ENCODE peak calls at places on chromosomes 11 and 22, in seven cellular contexts. One of them, this sample, is unnamed.
A peak's percentile ranks its signal among the peaks of the same experiment; 100 is the strongest.

GRCh38 chr11:77854838-77855237 is 33.9 kb downstream of the AAMDC start:
- DNase-seq in HCT116: no peak
- DNase-seq in PC-9: no peak
- DNase-seq in CD4-positive, alpha-beta memory T cell: no peak
- DNase-seq in left ventricle myocardium inferior: no peak
- DNase-seq in aorta: no peak
- DNase-seq in psoas muscle: no peak
- DNase-seq in this sample: no peak

GRCh38 chr11:119284344-119285157 is 32.4 kb downstream of the MCAM start:
- DNase-seq in aorta: no peak
- DNase-seq in PC-9: peak; percentile 52
- DNase-seq in left ventricle myocardium inferior: no peak
- DNase-seq in HCT116: peak; percentile 32
- DNase-seq in psoas muscle: no peak
- DNase-seq in CD4-positive, alpha-beta memory T cell: no peak
- DNase-seq in this sample: no peak

GRCh38 chr11:121321614-121322243 is 29.2 kb downstream of the SC5D start:
- DNase-seq in left ventricle myocardium inferior: no peak
- DNase-seq in CD4-positive, alpha-beta memory T cell: no peak
- DNase-seq in psoas muscle: no peak
- DNase-seq in PC-9: no peak
- DNase-seq in HCT116: peak; percentile 12
- DNase-seq in aorta: no peak
- DNase-seq in this sample: no peak

GRCh38 chr11:59413646-59414045 is 12.6 kb downstream of the OR5A2 start:
- DNase-seq in psoas muscle: no peak
- DNase-seq in HCT116: no peak
- DNase-seq in aorta: no peak
- DNase-seq in PC-9: no peak
- DNase-seq in left ventricle myocardium inferior: no peak
- DNase-seq in CD4-positive, alpha-beta memory T cell: no peak
- DNase-seq in this sample: no peak

GRCh38 chr11:73308963-73309960 is 1.2 kb downstream of the ARHGEF17 start:
- DNase-seq in HCT116: peak; percentile 55
- DNase-seq in left ventricle myocardium inferior: peak; percentile 92
- DNase-seq in CD4-positive, alpha-beta memory T cell: no peak
- DNase-seq in aorta: peak; percentile 96
- DNase-seq in PC-9: peak; percentile 92
- DNase-seq in psoas muscle: peak; percentile 91
- DNase-seq in this sample: no peak

GRCh38 chr11:128180446-128181089 is 406.8 kb downstream of the ETS1 start:
- DNase-seq in psoas muscle: no peak
- DNase-seq in HCT116: no peak
- DNase-seq in aorta: no peak
- DNase-seq in left ventricle myocardium inferior: no peak
- DNase-seq in PC-9: peak; percentile 57
- DNase-seq in CD4-positive, alpha-beta memory T cell: no peak
- DNase-seq in this sample: no peak

GRCh38 chr22:37145415-37146385 is 4.0 kb downstream of the IL2RB start:
- DNase-seq in aorta: no peak
- DNase-seq in CD4-positive, alpha-beta memory T cell: peak; percentile 36
- DNase-seq in PC-9: no peak
- DNase-seq in HCT116: no peak
- DNase-seq in psoas muscle: no peak
- DNase-seq in left ventricle myocardium inferior: no peak
- DNase-seq in this sample: no peak

GRCh38 chr11:5154657-5155056 is at the start of gene OR52A1:
- DNase-seq in psoas muscle: no peak
- DNase-seq in PC-9: no peak
- DNase-seq in HCT116: no peak
- DNase-seq in CD4-positive, alpha-beta memory T cell: no peak
- DNase-seq in left ventricle myocardium inferior: no peak
- DNase-seq in aorta: no peak
- DNase-seq in this sample: no peak

GRCh38 chr11:16981651-16982194 is 32.5 kb downstream of the PLEKHA7 start:
- DNase-seq in PC-9: peak; percentile 93
- DNase-seq in CD4-positive, alpha-beta memory T cell: no peak
- DNase-seq in left ventricle myocardium inferior: no peak
- DNase-seq in HCT116: peak; percentile 28
- DNase-seq in psoas muscle: no peak
- DNase-seq in aorta: no peak
- DNase-seq in this sample: no peak

GRCh38 chr11:116650052-116650451 is 122.7 kb downstream of the BUD13 start:
- DNase-seq in PC-9: no peak
- DNase-seq in psoas muscle: no peak
- DNase-seq in HCT116: no peak
- DNase-seq in CD4-positive, alpha-beta memory T cell: no peak
- DNase-seq in aorta: no peak
- DNase-seq in left ventricle myocardium inferior: no peak
- DNase-seq in this sample: no peak

GRCh38 chr11:106827687-106828086 is 190.6 kb downstream of the GUCY1A2 start:
- DNase-seq in psoas muscle: peak; percentile 9
- DNase-seq in aorta: no peak
- DNase-seq in HCT116: no peak
- DNase-seq in CD4-positive, alpha-beta memory T cell: peak; percentile 17
- DNase-seq in left ventricle myocardium inferior: no peak
- DNase-seq in PC-9: no peak
- DNase-seq in this sample: no peak

GRCh38 chr22:42078469-42079318 is 806 bp upstream of the SMDT1 start:
- DNase-seq in psoas muscle: no peak
- DNase-seq in CD4-positive, alpha-beta memory T cell: no peak
- DNase-seq in aorta: no peak
- DNase-seq in HCT116: no peak
- DNase-seq in PC-9: no peak
- DNase-seq in left ventricle myocardium inferior: no peak
- DNase-seq in this sample: no peak

GRCh38 chr22:21455334-21456089 is 11.7 kb upstream of the TMEM191C start:
- DNase-seq in PC-9: no peak
- DNase-seq in aorta: no peak
- DNase-seq in left ventricle myocardium inferior: no peak
- DNase-seq in psoas muscle: peak; percentile 4
- DNase-seq in HCT116: no peak
- DNase-seq in CD4-positive, alpha-beta memory T cell: no peak
- DNase-seq in this sample: peak; percentile 2

GRCh38 chr22:47192106-47192650 is 429.7 kb downstream of the TBC1D22A start:
- DNase-seq in CD4-positive, alpha-beta memory T cell: no peak
- DNase-seq in aorta: no peak
- DNase-seq in left ventricle myocardium inferior: no peak
- DNase-seq in PC-9: no peak
- DNase-seq in psoas muscle: no peak
- DNase-seq in HCT116: no peak
- DNase-seq in this sample: no peak

GRCh38 chr22:33563568-33563967 is 356.7 kb downstream of the LARGE1 start:
- DNase-seq in CD4-positive, alpha-beta memory T cell: no peak
- DNase-seq in PC-9: no peak
- DNase-seq in HCT116: no peak
- DNase-seq in psoas muscle: no peak
- DNase-seq in aorta: no peak
- DNase-seq in left ventricle myocardium inferior: no peak
- DNase-seq in this sample: no peak

GRCh38 chr11:123316003-123316402 is 114.1 kb upstream of the GRAMD1B start:
- DNase-seq in HCT116: no peak
- DNase-seq in left ventricle myocardium inferior: no peak
- DNase-seq in aorta: no peak
- DNase-seq in PC-9: no peak
- DNase-seq in CD4-positive, alpha-beta memory T cell: no peak
- DNase-seq in psoas muscle: no peak
- DNase-seq in this sample: no peak

GRCh38 chr11:97948793-97949192 is 1072.0 kb upstream of the CNTN5 start:
- DNase-seq in psoas muscle: no peak
- DNase-seq in aorta: no peak
- DNase-seq in HCT116: no peak
- DNase-seq in left ventricle myocardium inferior: no peak
- DNase-seq in CD4-positive, alpha-beta memory T cell: no peak
- DNase-seq in PC-9: no peak
- DNase-seq in this sample: no peak

DNA sequence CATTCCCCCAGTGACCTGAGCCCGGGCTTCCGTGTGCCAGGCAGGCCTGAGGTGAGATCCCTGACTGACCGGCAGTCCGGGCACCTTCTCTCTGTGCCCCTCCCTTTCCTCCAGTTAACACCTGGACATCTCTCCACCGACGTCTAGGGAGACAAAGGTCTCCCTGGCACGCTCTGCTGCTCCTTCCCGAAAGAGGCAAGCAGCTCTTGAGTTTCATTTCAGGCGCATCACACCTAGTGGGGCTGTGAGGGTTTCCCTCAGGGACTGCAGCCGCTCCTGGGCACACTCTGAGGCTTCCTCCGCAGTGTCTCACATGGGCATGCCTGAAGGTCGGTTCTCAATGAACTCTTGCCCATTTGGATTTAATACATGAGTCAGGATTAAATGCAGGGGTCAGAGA is 322.7 kb downstream of the CTTN start:
- DNase-seq in HCT116: no peak
- DNase-seq in PC-9: no peak
- DNase-seq in CD4-positive, alpha-beta memory T cell: no peak
- DNase-seq in aorta: no peak
- DNase-seq in left ventricle myocardium inferior: no peak
- DNase-seq in psoas muscle: no peak
- DNase-seq in this sample: no peak
- H3K9me3 ChIP-seq in HCT116: no peaks in the 10 kb centered on the region
- H3K9me3 ChIP-seq in PC-9: no peaks in the 10 kb centered on the region
- H3K9me3 ChIP-seq in CD4-positive, alpha-beta memory T cell: no peaks in the 10 kb centered on the region
- H3K9me3 ChIP-seq in aorta: no peaks in the 10 kb centered on the region
- H3K9me3 ChIP-seq in left ventricle myocardium inferior: no peaks in the 10 kb centered on the region
- H3K9me3 ChIP-seq in psoas muscle: no peaks in the 10 kb centered on the region
- H3K9me3 ChIP-seq in this sample: no peaks in the 10 kb centered on the region

GRCh38 chr11:870418-870817 is 27.8 kb downstream of the TSPAN4 start:
- DNase-seq in left ventricle myocardium inferior: no peak
- DNase-seq in HCT116: no peak
- DNase-seq in PC-9: no peak
- DNase-seq in aorta: no peak
- DNase-seq in CD4-positive, alpha-beta memory T cell: no peak
- DNase-seq in psoas muscle: no peak
- DNase-seq in this sample: no peak

GRCh38 chr11:871472-871871 is 28.8 kb downstream of the TSPAN4 start:
- DNase-seq in PC-9: no peak
- DNase-seq in HCT116: no peak
- DNase-seq in aorta: no peak
- DNase-seq in psoas muscle: no peak
- DNase-seq in left ventricle myocardium inferior: no peak
- DNase-seq in CD4-positive, alpha-beta memory T cell: no peak
- DNase-seq in this sample: no peak

GRCh38 chr11:868802-869201 is 26.1 kb downstream of the TSPAN4 start:
- DNase-seq in CD4-positive, alpha-beta memory T cell: no peak
- DNase-seq in left ventricle myocardium inferior: no peak
- DNase-seq in psoas muscle: no peak
- DNase-seq in PC-9: no peak
- DNase-seq in aorta: no peak
- DNase-seq in HCT116: no peak
- DNase-seq in this sample: no peak

GRCh38 chr11:869399-870126 is 26.9 kb downstream of the TSPAN4 start:
- DNase-seq in HCT116: no peak
- DNase-seq in aorta: no peak
- DNase-seq in CD4-positive, alpha-beta memory T cell: no peak
- DNase-seq in psoas muscle: no peak
- DNase-seq in left ventricle myocardium inferior: no peak
- DNase-seq in PC-9: no peak
- DNase-seq in this sample: no peak

DNA sequence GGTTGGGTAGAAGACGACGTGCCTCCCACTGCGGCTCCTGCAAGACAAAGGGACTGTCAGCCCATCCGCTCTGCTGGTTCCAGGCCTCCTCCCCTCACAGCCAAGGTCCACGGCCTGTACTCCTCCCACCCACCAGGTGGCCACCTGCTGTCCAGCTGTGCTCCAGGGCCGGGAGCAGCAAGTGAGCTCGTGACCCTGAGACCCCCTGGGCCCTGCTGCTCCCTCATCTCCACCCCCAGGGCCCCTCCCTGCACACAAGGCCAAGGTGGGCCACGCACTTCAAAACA is 27.4 kb downstream of the TSPAN4 start:
- DNase-seq in aorta: no peak
- DNase-seq in CD4-positive, alpha-beta memory T cell: no peak
- DNase-seq in left ventricle myocardium inferior: no peak
- DNase-seq in PC-9: no peak
- DNase-seq in psoas muscle: no peak
- DNase-seq in HCT116: no peak
- DNase-seq in this sample: no peak
- H3K9me3 ChIP-seq in aorta: no peaks in the 10 kb centered on the region
- H3K9me3 ChIP-seq in CD4-positive, alpha-beta memory T cell: no peaks in the 10 kb centered on the region
- H3K9me3 ChIP-seq in left ventricle myocardium inferior: no peaks in the 10 kb centered on the region
- H3K9me3 ChIP-seq in PC-9: no peaks in the 10 kb centered on the region
- H3K9me3 ChIP-seq in psoas muscle: no peaks in the 10 kb centered on the region
- H3K9me3 ChIP-seq in HCT116: no peaks in the 10 kb centered on the region
- H3K9me3 ChIP-seq in this sample: no peaks in the 10 kb centered on the region

DNA sequence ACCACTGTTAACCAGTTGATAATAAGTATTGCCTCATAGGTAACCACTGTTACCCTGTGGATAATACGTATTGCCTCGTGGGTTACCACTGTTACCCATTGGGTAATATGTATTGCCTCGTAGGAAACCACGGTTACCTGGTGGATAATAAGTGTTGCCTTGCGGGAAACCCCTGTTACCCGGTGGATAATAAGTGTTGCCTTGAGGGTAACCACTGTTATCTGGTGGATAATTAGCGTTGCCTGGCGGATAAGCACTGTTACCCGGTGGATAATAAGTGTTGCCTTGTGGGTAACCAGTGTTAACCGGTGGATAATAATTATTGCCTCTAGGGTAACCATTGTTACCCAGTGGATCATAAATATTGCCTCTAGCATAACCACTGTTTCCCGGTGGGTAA is 27.3 kb upstream of the NXPE4 start:
- DNase-seq in left ventricle myocardium inferior: no peak
- DNase-seq in psoas muscle: no peak
- DNase-seq in aorta: no peak
- DNase-seq in PC-9: no peak
- DNase-seq in HCT116: no peak
- DNase-seq in CD4-positive, alpha-beta memory T cell: no peak
- DNase-seq in this sample: no peak
- H3K9me3 ChIP-seq in left ventricle myocardium inferior: peaks cover 12% of the 10 kb centered on the region
- H3K9me3 ChIP-seq in psoas muscle: peaks cover 7% of the 10 kb centered on the region
- H3K9me3 ChIP-seq in aorta: peaks cover 2% of the 10 kb centered on the region
- H3K9me3 ChIP-seq in PC-9: no peaks in the 10 kb centered on the region
- H3K9me3 ChIP-seq in HCT116: peaks cover 7% of the 10 kb centered on the region
- H3K9me3 ChIP-seq in CD4-positive, alpha-beta memory T cell: peaks cover 8% of the 10 kb centered on the region
- H3K9me3 ChIP-seq in this sample: peaks cover 4% of the 10 kb centered on the region

GRCh38 chr11:86176165-86176884 is 68.2 kb upstream of the EED start:
- DNase-seq in aorta: no peak
- DNase-seq in HCT116: no peak
- DNase-seq in CD4-positive, alpha-beta memory T cell: no peak
- DNase-seq in PC-9: peak; percentile 77
- DNase-seq in psoas muscle: no peak
- DNase-seq in left ventricle myocardium inferior: no peak
- DNase-seq in this sample: no peak
- H3K9me3 ChIP-seq in aorta: no peaks in the 10 kb centered on the region
- H3K9me3 ChIP-seq in HCT116: no peaks in the 10 kb centered on the region
- H3K9me3 ChIP-seq in CD4-positive, alpha-beta memory T cell: no peaks in the 10 kb centered on the region
- H3K9me3 ChIP-seq in PC-9: no peaks in the 10 kb centered on the region
- H3K9me3 ChIP-seq in psoas muscle: no peaks in the 10 kb centered on the region
- H3K9me3 ChIP-seq in left ventricle myocardium inferior: no peaks in the 10 kb centered on the region
- H3K9me3 ChIP-seq in this sample: no peaks in the 10 kb centered on the region

This sample was measured in T-helper 17 cell.